ENCODE peak calls at places on chromosome 11, in five cellular contexts. C is H1, X is GM12878, L is NT2/D1, U is HepG2. E is an unnamed sample.

GRCh38 chr11:1407668-1408067 is 17.9 kb downstream of the BRSK2 start:
- DNase-seq in X (no peak), U (no peak), C (no peak), L (no peak), E (no peak)

GRCh38 chr11:16097543-16097942 is 258.8 kb downstream of the SOX6 start:
- DNase-seq in L (no peak), C (no peak), X (no peak), U (no peak), E (no peak)

GRCh38 chr11:64001552-64002427 is 15.6 kb downstream of the OTUB1 start:
- DNase-seq in L (no peak), U (no peak), C (no peak), X (no peak), E (no peak)

GRCh38 chr11:48683226-48683720 is 194.7 kb downstream of the OR4A47 start:
- DNase-seq in L (no peak), X (no peak), C (no peak), U (no peak), E (no peak)

GRCh38 chr11:124811423-124812125 is 11.4 kb upstream of the MSANTD2 start:
- DNase-seq in U (no peak), X (no peak), C (no peak), L (no peak), E (no peak)

GRCh38 chr11:65560555-65561418 is 2.6 kb upstream of the LTBP3 start:
- DNase-seq in C (peak; percentile 83), X (no peak), L (no peak), U (no peak), E (no peak)

GRCh38 chr11:117195761-117196160 is 3.4 kb upstream of the TAGLN start:
- DNase-seq in U (no peak), L (no peak), X (no peak), C (no peak), E (no peak)

GRCh38 chr11:28529540-28530410 is 421.6 kb downstream of the METTL15 start:
- DNase-seq in C (no peak), L (peak; percentile 15), X (no peak), U (peak; percentile 50), E (peak; percentile 12)

GRCh38 chr11:34696876-34697275 is 76.0 kb downstream of the EHF start:
- DNase-seq in C (no peak), X (no peak), L (no peak), U (no peak), E (no peak)

GRCh38 chr11:13080861-13081260 is 71.7 kb downstream of the RASSF10 start:
- DNase-seq in X (no peak), U (no peak), L (no peak), C (no peak), E (no peak)

GRCh38 chr11:8682219-8683114 is at the start of the genes RPL27A and TRIM66:
- DNase-seq in L (peak; percentile 81), C (peak; percentile 100), U (peak; percentile 92), X (peak; percentile 82), E (peak; percentile 91)

GRCh38 chr11:102794382-102794781 is 3.6 kb downstream of the MMP1 start:
- DNase-seq in C (peak; percentile 58), U (peak; percentile 44), X (no peak), L (peak; percentile 63), E (peak; percentile 53)

GRCh38 chr11:32500001-32500400 is 64.7 kb upstream of the WT1 start:
- DNase-seq in X (no peak), C (no peak), U (no peak), L (no peak), E (no peak)

GRCh38 chr11:69470301-69470700 is 11.2 kb upstream of the LINC01488 start:
- DNase-seq in X (no peak), U (peak; percentile 47), C (no peak), L (no peak), E (no peak)

GRCh38 chr11:9755561-9755960 is 91.7 kb downstream of the SWAP70 start:
- DNase-seq in U (no peak), L (no peak), X (no peak), C (no peak), E (no peak)

GRCh38 chr11:71309611-71310010 is 57.2 kb upstream of the SHANK2 start:
- DNase-seq in L (no peak), X (no peak), C (peak; percentile 35), U (no peak), E (no peak)

GRCh38 chr11:2194877-2195755 is 23.5 kb upstream of the TH start:
- DNase-seq in X (no peak), L (peak; percentile 39), C (peak; percentile 96), U (peak; percentile 25), E (peak; percentile 76)

GRCh38 chr11:44737222-44737621 is 10.5 kb downstream of the TSPAN18 start:
- DNase-seq in L (no peak), U (no peak), C (no peak), X (no peak), E (no peak)

GRCh38 chr11:128506999-128507591 is 80.3 kb downstream of the ETS1 start:
- DNase-seq in C (no peak), X (no peak), L (no peak), U (no peak), E (no peak)

GRCh38 chr11:62850911-62851806 is 11.8 kb upstream of the WDR74 start:
- DNase-seq in C (no peak), U (peak; percentile 43), X (no peak), L (no peak), E (no peak)

GRCh38 chr11:94151311-94151710 is 22.7 kb downstream of the PANX1 start:
- DNase-seq in L (no peak), X (no peak), C (no peak), U (no peak), E (no peak)

GRCh38 chr11:10122337-10123197 is 171.5 kb downstream of the SBF2 start:
- DNase-seq in C (no peak), U (no peak), L (no peak), X (no peak), E (no peak)

DNA sequence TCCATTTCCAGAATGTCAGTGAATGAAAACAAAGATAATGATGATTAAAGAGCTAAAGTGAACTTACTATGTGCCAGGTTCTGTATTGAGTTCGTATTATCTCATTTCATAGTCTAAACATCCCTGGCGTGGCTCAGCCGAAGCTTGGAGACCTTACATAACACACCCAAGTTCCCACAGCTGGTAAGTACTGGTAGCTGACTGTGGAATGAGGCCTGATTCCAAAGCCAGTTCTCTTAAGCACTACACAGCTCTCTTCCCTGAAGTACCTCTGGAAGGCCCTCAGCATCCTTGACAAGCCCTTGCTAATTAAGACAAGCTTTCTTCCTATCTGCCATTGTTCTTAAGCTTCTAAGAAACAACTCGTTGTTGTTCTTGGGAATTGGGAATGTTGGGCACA is 28.6 kb upstream of the NCAM1 start:
- DNase-seq in U (no peak), L (no peak), X (no peak), C (no peak), E (no peak)
- TF ChIP-seq SUZ12 in U (no peak), L (no peak), X (no peak), C (no peak), E (no peak)

GRCh38 chr11:58391879-58392278 is 14.8 kb downstream of the OR5B3 start:
- DNase-seq in C (no peak), U (no peak), L (no peak), X (no peak), E (no peak)
- TF ChIP-seq SUZ12 in C (no peak), U (no peak), L (no peak), X (no peak), E (no peak)

GRCh38 chr11:25615076-25615475 is 716.9 kb upstream of the ANO3 start:
- DNase-seq in U (no peak), C (no peak), X (no peak), L (no peak), E (no peak)

GRCh38 chr11:25612806-25613205 is 719.1 kb upstream of the ANO3 start:
- DNase-seq in C (no peak), U (no peak), L (no peak), X (no peak), E (no peak)

GRCh38 chr11:25613899-25614298 is 718.0 kb upstream of the ANO3 start:
- DNase-seq in L (no peak), X (no peak), U (no peak), C (no peak), E (no peak)

DNA sequence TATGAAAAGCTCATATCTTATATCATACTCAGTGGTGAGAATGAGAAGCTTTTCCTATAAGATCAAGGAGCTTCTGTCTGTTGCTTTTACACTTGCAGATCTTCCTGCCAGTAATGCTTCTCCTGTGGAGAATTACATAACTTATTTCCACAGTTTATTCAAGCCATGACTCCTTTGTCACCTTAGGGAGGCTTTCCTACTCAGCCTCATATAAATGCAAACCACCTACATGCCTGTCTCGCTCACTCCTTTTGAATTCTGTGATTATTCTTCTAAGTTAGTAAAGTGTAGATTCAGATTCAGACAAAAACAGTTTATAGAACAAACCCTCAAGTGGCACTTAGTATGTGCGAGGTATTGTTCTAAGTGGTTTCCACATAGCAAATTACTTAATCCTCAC is 716.1 kb upstream of the ANO3 start:
- DNase-seq in X (no peak), L (no peak), C (no peak), U (no peak), E (no peak)
- TF ChIP-seq SUZ12 in X (no peak), L (no peak), C (no peak), U (no peak), E (no peak)

GRCh38 chr11:36702330-36703054 is 104.5 kb upstream of the RAG2 start:
- DNase-seq in C (no peak), U (peak; percentile 63), X (peak; percentile 41), L (peak; percentile 78), E (peak; percentile 72)
- TF ChIP-seq SUZ12 in C (no peak), U (no peak), X (no peak), L (no peak), E (no peak)

GRCh38 chr11:120835601-120836228 is 188.2 kb upstream of the TBCEL start:
- DNase-seq in C (no peak), U (peak; percentile 5), L (no peak), X (peak; percentile 63), E (no peak)
- TF ChIP-seq SUZ12 in C (no peak), U (no peak), L (no peak), X (no peak), E (no peak)

DNA sequence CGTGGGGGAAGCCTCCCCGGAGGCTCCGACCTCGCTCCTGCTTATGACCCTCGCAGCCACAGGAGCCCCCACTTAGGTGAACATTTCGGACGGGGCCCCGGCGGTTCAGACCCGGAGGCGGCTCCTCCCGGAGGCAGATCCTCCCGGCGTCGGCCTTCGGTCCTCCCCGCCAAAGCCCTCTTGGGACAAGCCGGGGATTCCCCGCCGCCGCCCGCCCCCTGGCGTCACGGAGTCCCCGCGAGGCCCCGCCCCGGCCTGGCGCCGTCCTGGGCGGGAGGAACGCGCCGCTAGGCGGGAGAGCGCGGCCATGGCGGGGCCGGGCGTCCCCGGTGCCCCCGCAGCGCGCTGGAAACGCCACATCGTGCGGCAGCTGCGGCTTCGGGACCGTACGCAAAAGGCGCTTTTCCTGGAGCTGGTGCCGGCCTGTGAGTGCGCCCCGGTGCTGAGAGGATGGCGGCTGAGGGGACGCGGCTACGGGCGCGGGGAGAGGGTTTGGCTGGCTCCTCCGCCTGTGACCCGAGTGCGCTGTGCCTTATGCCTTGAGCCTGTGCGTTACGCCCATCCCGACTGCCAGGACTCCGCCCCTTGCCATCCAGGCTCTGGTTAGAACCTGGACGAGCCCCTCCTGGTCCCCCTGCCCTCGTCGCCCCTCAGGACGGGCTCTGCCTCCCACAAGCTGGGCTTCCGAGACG is at the start of gene ATG16L2:
- DNase-seq in U (peak; percentile 64), L (peak; percentile 74), C (peak; percentile 93), X (no peak), E (peak; percentile 87)
- TF ChIP-seq SUZ12 in U (no peak), L (no peak), C (no peak), X (no peak), E (no peak)

GRCh38 chr11:77101043-77101537 is 1.6 kb upstream of the OMP start:
- DNase-seq in X (no peak), U (peak; percentile 41), C (no peak), L (no peak), E (peak; percentile 49)
- TF ChIP-seq SUZ12 in X (no peak), U (no peak), C (no peak), L (no peak), E (no peak)

E was measured in HEK293T.